ENCODE peak calls at places on chromosomes 5 and 9, in eight cellular contexts. One of them, this sample, is unnamed.

GRCh38 chr5:149435660-149436059 is 56.6 kb upstream of the IL17B start:
- DNase-seq in ovary: no peak
- DNase-seq in A549: no peak
- DNase-seq in transverse colon: no peak
- DNase-seq in H1: no peak
- DNase-seq in K562: no peak
- DNase-seq in suprapubic skin: no peak
- DNase-seq in sigmoid colon: peak
- DNase-seq in this sample: no peak

GRCh38 chr9:112532427-112532826 is 45.8 kb downstream of the KIAA1958 start:
- DNase-seq in A549: no peak
- DNase-seq in ovary: peak
- DNase-seq in sigmoid colon: no peak
- DNase-seq in H1: no peak
- DNase-seq in transverse colon: peak
- DNase-seq in K562: no peak
- DNase-seq in suprapubic skin: no peak
- DNase-seq in this sample: no peak

GRCh38 chr5:127418378-127418777 is 99.1 kb upstream of the PRRC1 start:
- DNase-seq in transverse colon: no peak
- DNase-seq in H1: no peak
- DNase-seq in K562: no peak
- DNase-seq in sigmoid colon: no peak
- DNase-seq in A549: no peak
- DNase-seq in suprapubic skin: no peak
- DNase-seq in ovary: no peak
- DNase-seq in this sample: no peak

GRCh38 chr9:23826120-23826629 is at the start of gene ELAVL2:
- DNase-seq in ovary: peak
- DNase-seq in H1: peak
- DNase-seq in sigmoid colon: peak
- DNase-seq in transverse colon: peak
- DNase-seq in suprapubic skin: peak
- DNase-seq in A549: peak
- DNase-seq in K562: no peak
- DNase-seq in this sample: peak

GRCh38 chr9:127835930-127836586 is 18.4 kb downstream of the ENG start:
- DNase-seq in suprapubic skin: peak
- DNase-seq in sigmoid colon: peak
- DNase-seq in A549: no peak
- DNase-seq in H1: no peak
- DNase-seq in transverse colon: peak
- DNase-seq in K562: no peak
- DNase-seq in ovary: peak
- DNase-seq in this sample: peak

GRCh38 chr5:1228121-1228520 is 2.9 kb downstream of the SLC6A18 start:
- DNase-seq in suprapubic skin: no peak
- DNase-seq in A549: no peak
- DNase-seq in K562: no peak
- DNase-seq in sigmoid colon: no peak
- DNase-seq in ovary: no peak
- DNase-seq in H1: no peak
- DNase-seq in transverse colon: no peak
- DNase-seq in this sample: no peak

GRCh38 chr9:34430843-34431437 is 27.4 kb downstream of the FAM219A start:
- DNase-seq in transverse colon: peak
- DNase-seq in ovary: peak
- DNase-seq in suprapubic skin: no peak
- DNase-seq in K562: peak
- DNase-seq in H1: peak
- DNase-seq in A549: peak
- DNase-seq in sigmoid colon: peak
- DNase-seq in this sample: no peak

GRCh38 chr9:128118971-128119665 is 8.4 kb downstream of the PTGES2 start:
- DNase-seq in K562: no peak
- DNase-seq in suprapubic skin: peak
- DNase-seq in transverse colon: peak
- DNase-seq in A549: no peak
- DNase-seq in ovary: peak
- DNase-seq in sigmoid colon: peak
- DNase-seq in H1: no peak
- DNase-seq in this sample: no peak

GRCh38 chr9:125091121-125091520 is 52.2 kb downstream of the SCAI start:
- DNase-seq in H1: no peak
- DNase-seq in sigmoid colon: no peak
- DNase-seq in suprapubic skin: no peak
- DNase-seq in A549: no peak
- DNase-seq in ovary: no peak
- DNase-seq in K562: no peak
- DNase-seq in transverse colon: no peak
- DNase-seq in this sample: no peak

GRCh38 chr5:138515571-138516275 is 27.3 kb downstream of the ETF1 start:
- DNase-seq in transverse colon: no peak
- DNase-seq in sigmoid colon: no peak
- DNase-seq in suprapubic skin: no peak
- DNase-seq in H1: no peak
- DNase-seq in ovary: no peak
- DNase-seq in K562: no peak
- DNase-seq in A549: no peak
- DNase-seq in this sample: no peak

GRCh38 chr5:44952376-44952775 is 143.6 kb downstream of the MRPS30 start:
- DNase-seq in A549: peak
- DNase-seq in ovary: no peak
- DNase-seq in sigmoid colon: no peak
- DNase-seq in transverse colon: no peak
- DNase-seq in H1: no peak
- DNase-seq in suprapubic skin: no peak
- DNase-seq in K562: peak
- DNase-seq in this sample: no peak

GRCh38 chr9:121652037-121652837 is 803 bp downstream of the DAB2IP start:
- DNase-seq in sigmoid colon: no peak
- DNase-seq in K562: no peak
- DNase-seq in suprapubic skin: no peak
- DNase-seq in transverse colon: peak
- DNase-seq in H1: no peak
- DNase-seq in ovary: peak
- DNase-seq in A549: no peak
- DNase-seq in this sample: no peak

GRCh38 chr9:124286292-124286931 is 28.7 kb downstream of the NEK6 start:
- DNase-seq in A549: peak
- DNase-seq in suprapubic skin: no peak
- DNase-seq in transverse colon: peak
- DNase-seq in K562: no peak
- DNase-seq in ovary: no peak
- DNase-seq in H1: no peak
- DNase-seq in sigmoid colon: no peak
- DNase-seq in this sample: no peak

GRCh38 chr9:125550216-125550614 is 156.8 kb downstream of the MAPKAP1 start:
- DNase-seq in suprapubic skin: no peak
- DNase-seq in transverse colon: no peak
- DNase-seq in ovary: no peak
- DNase-seq in sigmoid colon: no peak
- DNase-seq in A549: no peak
- DNase-seq in H1: no peak
- DNase-seq in K562: no peak
- DNase-seq in this sample: no peak

GRCh38 chr5:123351315-123351714 is 71.9 kb downstream of the CEP120 start:
- DNase-seq in sigmoid colon: no peak
- DNase-seq in H1: no peak
- DNase-seq in transverse colon: no peak
- DNase-seq in ovary: no peak
- DNase-seq in K562: no peak
- DNase-seq in A549: no peak
- DNase-seq in suprapubic skin: no peak
- DNase-seq in this sample: no peak

GRCh38 chr5:92179651-92180050 is 796.5 kb upstream of the ARRDC3 start:
- DNase-seq in K562: no peak
- DNase-seq in ovary: no peak
- DNase-seq in A549: no peak
- DNase-seq in sigmoid colon: no peak
- DNase-seq in H1: no peak
- DNase-seq in suprapubic skin: no peak
- DNase-seq in transverse colon: no peak
- DNase-seq in this sample: no peak

DNA sequence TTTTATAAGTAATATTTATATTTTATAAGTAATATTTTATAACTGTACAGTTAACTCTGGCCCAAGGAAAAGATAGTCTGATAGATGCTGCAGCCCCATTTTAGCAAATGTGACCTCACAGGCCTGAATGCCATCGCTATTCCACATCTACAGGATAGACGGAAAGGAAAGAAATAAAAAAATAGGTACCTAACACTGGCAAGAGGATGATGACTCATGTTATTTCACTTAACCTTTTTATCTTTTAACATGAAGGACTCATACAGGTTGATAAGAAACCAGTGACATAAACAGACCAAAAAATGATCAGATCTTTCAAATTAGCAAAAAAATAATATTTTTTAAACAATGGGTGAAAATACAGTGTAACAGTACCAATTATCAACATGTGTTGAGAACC is 2.7 kb downstream of the CD274 start:
- DNase-seq in suprapubic skin: no peak
- DNase-seq in ovary: no peak
- DNase-seq in sigmoid colon: no peak
- DNase-seq in transverse colon: no peak
- DNase-seq in K562: no peak
- DNase-seq in A549: no peak
- DNase-seq in H1: no peak
- DNase-seq in this sample: no peak
- TF ChIP-seq EP300 in suprapubic skin: no peak
- TF ChIP-seq EP300 in ovary: no peak
- TF ChIP-seq EP300 in sigmoid colon: no peak
- TF ChIP-seq EP300 in transverse colon: no peak
- TF ChIP-seq EP300 in K562: no peak
- TF ChIP-seq EP300 in A549: no peak
- TF ChIP-seq EP300 in H1: no peak
- TF ChIP-seq EP300 in this sample: no peak

GRCh38 chr9:106622148-106622547 is 240.8 kb upstream of the ZNF462 start:
- DNase-seq in transverse colon: no peak
- DNase-seq in H1: no peak
- DNase-seq in suprapubic skin: no peak
- DNase-seq in K562: no peak
- DNase-seq in sigmoid colon: no peak
- DNase-seq in A549: no peak
- DNase-seq in ovary: no peak
- DNase-seq in this sample: no peak
- TF ChIP-seq CTCF in transverse colon: no peak
- TF ChIP-seq CTCF in H1: no peak
- TF ChIP-seq CTCF in suprapubic skin: no peak
- TF ChIP-seq CTCF in K562: no peak
- TF ChIP-seq CTCF in sigmoid colon: no peak
- TF ChIP-seq CTCF in A549: no peak
- TF ChIP-seq CTCF in ovary: no peak
- TF ChIP-seq CTCF in this sample: no peak

GRCh38 chr9:37362430-37362829 is 60.1 kb upstream of the GRHPR start:
- DNase-seq in suprapubic skin: no peak
- DNase-seq in H1: no peak
- DNase-seq in ovary: no peak
- DNase-seq in transverse colon: no peak
- DNase-seq in K562: peak
- DNase-seq in A549: no peak
- DNase-seq in sigmoid colon: no peak
- DNase-seq in this sample: no peak

GRCh38 chr9:37369671-37370070 is 52.8 kb upstream of the GRHPR start:
- DNase-seq in H1: no peak
- DNase-seq in transverse colon: no peak
- DNase-seq in ovary: no peak
- DNase-seq in K562: no peak
- DNase-seq in suprapubic skin: no peak
- DNase-seq in sigmoid colon: no peak
- DNase-seq in A549: no peak
- DNase-seq in this sample: no peak

GRCh38 chr9:37364751-37365360 is 57.6 kb upstream of the GRHPR start:
- DNase-seq in K562: no peak
- DNase-seq in sigmoid colon: no peak
- DNase-seq in A549: peak
- DNase-seq in ovary: no peak
- DNase-seq in H1: peak
- DNase-seq in transverse colon: peak
- DNase-seq in suprapubic skin: no peak
- DNase-seq in this sample: no peak

GRCh38 chr9:37363124-37363523 is 59.4 kb upstream of the GRHPR start:
- DNase-seq in H1: no peak
- DNase-seq in A549: no peak
- DNase-seq in transverse colon: no peak
- DNase-seq in K562: no peak
- DNase-seq in suprapubic skin: no peak
- DNase-seq in ovary: no peak
- DNase-seq in sigmoid colon: no peak
- DNase-seq in this sample: no peak

DNA sequence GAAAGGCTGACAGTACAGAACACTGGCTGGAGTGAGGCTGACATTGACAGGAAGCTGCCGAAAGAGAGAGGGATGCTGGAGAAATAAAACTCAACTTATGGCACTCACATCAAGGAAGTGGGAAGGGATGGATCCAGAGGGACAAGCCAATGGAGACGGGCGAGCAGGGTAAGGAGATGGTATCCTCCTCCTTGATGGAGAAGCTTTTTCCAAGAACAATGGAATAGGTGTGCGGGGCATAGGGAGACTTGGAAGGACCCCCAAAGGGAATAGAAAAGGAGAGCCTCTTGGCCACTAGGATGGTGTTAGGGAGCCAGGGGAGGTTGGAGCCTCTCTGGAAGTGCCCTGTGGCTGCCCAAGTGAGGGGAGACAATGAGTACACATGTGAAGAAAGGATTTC is 58.4 kb upstream of the GRHPR start:
- DNase-seq in suprapubic skin: no peak
- DNase-seq in A549: no peak
- DNase-seq in ovary: no peak
- DNase-seq in transverse colon: no peak
- DNase-seq in K562: no peak
- DNase-seq in H1: no peak
- DNase-seq in sigmoid colon: no peak
- DNase-seq in this sample: no peak
- TF ChIP-seq POLR2A in suprapubic skin: no peak
- TF ChIP-seq POLR2A in A549: no peak
- TF ChIP-seq POLR2A in ovary: no peak
- TF ChIP-seq POLR2A in transverse colon: no peak
- TF ChIP-seq POLR2A in K562: no peak
- TF ChIP-seq POLR2A in H1: no peak
- TF ChIP-seq POLR2A in sigmoid colon: no peak
- TF ChIP-seq POLR2A in this sample: no peak

DNA sequence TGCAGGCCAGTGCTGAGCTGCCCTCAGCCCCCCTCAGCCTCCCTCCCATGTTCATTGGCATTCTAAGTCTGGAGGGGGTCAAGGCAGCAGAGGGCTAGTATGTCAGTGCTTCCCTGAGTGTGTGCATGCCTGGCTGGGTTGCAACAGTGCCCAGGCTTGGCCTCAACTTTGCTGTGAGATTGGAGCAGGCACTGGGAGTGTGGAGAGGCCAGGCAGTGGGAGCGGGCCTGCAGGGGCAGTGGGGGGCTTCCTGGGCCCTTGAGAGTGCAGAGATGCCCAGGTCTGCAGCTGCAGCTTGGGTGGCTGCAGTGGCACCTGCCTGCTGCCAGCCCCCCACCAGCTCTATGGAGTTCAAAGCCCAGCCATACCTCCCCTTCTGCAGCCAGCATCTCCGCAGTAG is 239.3 kb downstream of the ARRDC3 start:
- DNase-seq in H1: no peak
- DNase-seq in A549: no peak
- DNase-seq in suprapubic skin: no peak
- DNase-seq in ovary: no peak
- DNase-seq in transverse colon: no peak
- DNase-seq in K562: no peak
- DNase-seq in sigmoid colon: no peak
- DNase-seq in this sample: no peak
- TF ChIP-seq EP300 in H1: no peak
- TF ChIP-seq EP300 in A549: no peak
- TF ChIP-seq EP300 in suprapubic skin: no peak
- TF ChIP-seq EP300 in ovary: no peak
- TF ChIP-seq EP300 in transverse colon: no peak
- TF ChIP-seq EP300 in K562: no peak
- TF ChIP-seq EP300 in sigmoid colon: no peak
- TF ChIP-seq EP300 in this sample: no peak

This sample was measured in tibial nerve.